ENCODE peak calls at places on chromosomes 13 and 19, in eight cellular contexts. U is left ventricle myocardium superior, K is left lung, V is body of pancreas, Q is ELR, N is neural crest cell, F is HTR-8/SVneo, C is left cardiac atrium. I is an unnamed sample.

GRCh38 chr13:39998166-39998565 is 342.7 kb downstream of the COG6 start:
- DNase-seq in C (no peak), U (no peak), V (no peak), F (no peak), N (no peak), K (no peak), Q (no peak), I (no peak)

GRCh38 chr13:113643593-113643992 is 14.4 kb downstream of the ATP4B start:
- DNase-seq in C (no peak), F (no peak), U (no peak), K (no peak), V (no peak), N (no peak), Q (no peak), I (no peak)

GRCh38 chr19:2852598-2852997 is 11.3 kb downstream of the ZNF555 start:
- DNase-seq in U (no peak), F (no peak), Q (no peak), N (no peak), K (no peak), C (no peak), V (no peak), I (no peak)

GRCh38 chr13:58085819-58086218 is 454.3 kb downstream of the PCDH17 start:
- DNase-seq in Q (no peak), C (no peak), V (no peak), U (no peak), F (no peak), N (no peak), K (no peak), I (no peak)

GRCh38 chr13:79442221-79442620 is 36.2 kb upstream of the RBM26 start:
- DNase-seq in Q (no peak), U (no peak), N (no peak), C (no peak), K (no peak), F (no peak), V (no peak), I (no peak)

GRCh38 chr13:47413112-47413511 is 516.3 kb upstream of the HTR2A start:
- DNase-seq in N (no peak), U (no peak), F (no peak), V (no peak), Q (no peak), C (no peak), K (no peak), I (no peak)

GRCh38 chr13:83423361-83423760 is 458.9 kb downstream of the SLITRK1 start:
- DNase-seq in V (no peak), C (no peak), Q (no peak), U (no peak), N (no peak), F (no peak), K (no peak), I (no peak)

GRCh38 chr13:33217256-33217655 is 68.3 kb downstream of the STARD13 start:
- DNase-seq in V (no peak), N (no peak), C (no peak), Q (no peak), K (no peak), F (no peak), U (no peak), I (no peak)

GRCh38 chr13:42398542-42398941 is 126.6 kb downstream of the AKAP11 start:
- DNase-seq in Q (no peak), V (no peak), F (no peak), U (no peak), K (no peak), C (no peak), N (no peak), I (no peak)

GRCh38 chr19:18494267-18494607 is 27.6 kb downstream of the ELL start:
- DNase-seq in F (no peak), Q (no peak), U (no peak), K (no peak), V (no peak), C (no peak), N (no peak), I (no peak)

GRCh38 chr19:17779281-17779930 is 15.5 kb upstream of the B3GNT3 start:
- DNase-seq in N (peak; percentile 20), C (peak; percentile 47), F (no peak), V (peak; percentile 80), U (no peak), K (no peak), Q (peak; percentile 66), I (no peak)

GRCh38 chr19:43625918-43626579 is 6.6 kb upstream of the ZNF428 start:
- DNase-seq in F (no peak), U (no peak), K (no peak), Q (peak; percentile 18), N (no peak), V (no peak), C (no peak), I (no peak)

GRCh38 chr19:38650911-38651584 is 3.6 kb downstream of the ACTN4 start:
- DNase-seq in F (no peak), Q (peak; percentile 89), U (no peak), K (no peak), N (no peak), C (no peak), V (no peak), I (no peak)

GRCh38 chr13:33931397-33931987 is 113.5 kb downstream of the RFC3 start:
- DNase-seq in U (no peak), N (peak; percentile 13), F (no peak), Q (peak; percentile 73), V (peak; percentile 34), K (no peak), C (no peak), I (peak; percentile 87)

GRCh38 chr13:83878691-83879410 is 3.4 kb downstream of the SLITRK1 start:
- DNase-seq in U (no peak), Q (peak; percentile 13), F (no peak), N (peak; percentile 25), C (no peak), K (peak; percentile 59), V (no peak), I (no peak)

GRCh38 chr19:55678121-55678671 is 3.2 kb downstream of the EPN1 start:
- DNase-seq in V (peak; percentile 70), K (peak; percentile 81), U (peak; percentile 63), F (no peak), Q (no peak), C (no peak), N (no peak), I (no peak)

GRCh38 chr19:39704181-39705044 is at the start of gene LGALS14:
- DNase-seq in N (no peak), C (no peak), F (no peak), K (no peak), U (no peak), V (no peak), Q (no peak), I (peak; percentile 59)

GRCh38 chr19:55368106-55368505 is 2.2 kb downstream of the IL11 start:
- DNase-seq in N (no peak), F (no peak), Q (no peak), C (no peak), U (no peak), K (peak; percentile 68), V (no peak), I (no peak)

I was measured in NCI-H526.